ENCODE peak calls at places on chromosomes 6 and 20, in six cellular contexts. Q is H1; N is stimulated activated naive CD4-positive, alpha-beta T cell; Y is HT1080; C is foreskin fibroblast; H is activated CD8-positive, alpha-beta memory T cell treated with anti-CD3 and anti-CD28 coated beads, Interleukin-2, amount 50 U/mL, for 48 hours. U is an unnamed sample.

GRCh38 chr20:8082025-8082424 is 50.0 kb upstream of the PLCB1 start:
- DNase-seq in Q (peak; percentile 3), N (no peak), Y (no peak), C (no peak), H (no peak), U (no peak)

GRCh38 chr20:37911838-37912273 is 8.9 kb downstream of the VSTM2L start:
- DNase-seq in Q (no peak), N (no peak), Y (no peak), C (peak; percentile 18), H (no peak), U (no peak)

GRCh38 chr6:167712332-167713087 is 114.2 kb upstream of the AFDN start:
- DNase-seq in Q (no peak), N (no peak), Y (no peak), C (no peak), H (no peak), U (no peak)

GRCh38 chr6:113642714-113643442 is 214.3 kb upstream of the MARCKS start:
- DNase-seq in Q (no peak), N (no peak), Y (no peak), C (no peak), H (no peak), U (no peak)

GRCh38 chr6:113570176-113570575 is 287.0 kb upstream of the MARCKS start:
- DNase-seq in Q (no peak), N (no peak), Y (no peak), C (no peak), H (no peak), U (no peak)

GRCh38 chr6:90650041-90650948 is 63.4 kb upstream of the MAP3K7 start:
- DNase-seq in Q (no peak), N (no peak), Y (no peak), C (no peak), H (no peak), U (no peak)

GRCh38 chr6:43393597-43393996 is 24.1 kb upstream of the ZNF318 start:
- DNase-seq in Q (no peak), N (no peak), Y (no peak), C (no peak), H (no peak), U (no peak)

GRCh38 chr6:115675443-115675842 is 385.2 kb downstream of the FRK start:
- DNase-seq in Q (no peak), N (no peak), Y (no peak), C (no peak), H (no peak), U (no peak)

GRCh38 chr20:46554850-46555249 is 4.4 kb upstream of the OCSTAMP start:
- DNase-seq in Q (no peak), N (no peak), Y (no peak), C (no peak), H (no peak), U (no peak)

GRCh38 chr6:6793388-6794250 is 205.1 kb downstream of the LY86 start:
- DNase-seq in Q (no peak), N (no peak), Y (no peak), C (no peak), H (no peak), U (no peak)

GRCh38 chr20:36726168-36726567 is 19.7 kb downstream of the NDRG3 start:
- DNase-seq in Q (no peak), N (no peak), Y (no peak), C (no peak), H (no peak), U (no peak)

GRCh38 chr6:90375681-90376439 is 79.2 kb upstream of the BACH2 start:
- DNase-seq in Q (no peak), N (no peak), Y (peak; percentile 74), C (peak; percentile 78), H (no peak), U (no peak)

GRCh38 chr6:109840796-109841195 is 137.3 kb upstream of the GPR6 start:
- DNase-seq in Q (no peak), N (no peak), Y (peak; percentile 44), C (no peak), H (no peak), U (no peak)

GRCh38 chr20:46636981-46637860 is 14.0 kb downstream of the SLC13A3 start:
- DNase-seq in Q (no peak), N (no peak), Y (no peak), C (no peak), H (no peak), U (no peak)

GRCh38 chr6:21185849-21186478 is 407.6 kb upstream of the SOX4 start:
- DNase-seq in Q (peak; percentile 80), N (no peak), Y (no peak), C (no peak), H (no peak), U (no peak)

GRCh38 chr6:41561386-41561785 is 15.2 kb downstream of the FOXP4 start:
- DNase-seq in Q (no peak), N (no peak), Y (no peak), C (no peak), H (no peak), U (no peak)

GRCh38 chr20:50189681-50190250 is 864 bp upstream of the CEBPB start:
- DNase-seq in Q (no peak), N (no peak), Y (no peak), C (no peak), H (no peak), U (peak; percentile 49)

GRCh38 chr6:106084106-106084963 is 1.8 kb upstream of the PRDM1 start:
- DNase-seq in Q (peak; percentile 53), N (no peak), Y (peak; percentile 91), C (peak; percentile 90), H (no peak), U (no peak)

GRCh38 chr20:62500237-62500864 is 24.6 kb upstream of the GATA5 start:
- DNase-seq in Q (no peak), N (peak; percentile 69), Y (no peak), C (peak; percentile 36), H (peak; percentile 95), U (peak; percentile 72)

GRCh38 chr6:112198582-112198981 is 55.8 kb downstream of the LAMA4 start:
- DNase-seq in Q (no peak), N (no peak), Y (no peak), C (no peak), H (no peak), U (no peak)

GRCh38 chr6:113997106-113997505 is 26.2 kb upstream of the HDAC2 start:
- DNase-seq in Q (no peak), N (no peak), Y (peak; percentile 84), C (peak; percentile 70), H (no peak), U (no peak)

GRCh38 chr6:163872335-163872734 is 457.8 kb downstream of the QKI start:
- DNase-seq in Q (no peak), N (no peak), Y (no peak), C (peak; percentile 33), H (no peak), U (no peak)

GRCh38 chr6:20700375-20700774 is 166.1 kb downstream of the CDKAL1 start:
- DNase-seq in Q (no peak), N (no peak), Y (no peak), C (no peak), H (no peak), U (no peak)

GRCh38 chr6:132369526-132369925 is 31.7 kb downstream of the MOXD1 start:
- DNase-seq in Q (no peak), N (no peak), Y (peak; percentile 67), C (peak; percentile 68), H (no peak), U (no peak)

GRCh38 chr6:37289931-37290330 is 32.0 kb upstream of the TMEM217 start:
- DNase-seq in Q (no peak), N (no peak), Y (no peak), C (no peak), H (no peak), U (peak; percentile 44)

GRCh38 chr6:30490031-30490876 is 945 bp downstream of the HLA-E start:
- DNase-seq in Q (no peak), N (peak; percentile 80), Y (no peak), C (peak; percentile 47), H (peak; percentile 91), U (peak; percentile 92)

GRCh38 chr20:57791946-57792328 is 82.1 kb upstream of the PMEPA1 start:
- DNase-seq in Q (no peak), N (no peak), Y (no peak), C (no peak), H (no peak), U (no peak)

GRCh38 chr20:11159728-11160127 is 485.9 kb upstream of the JAG1 start:
- DNase-seq in Q (no peak), N (no peak), Y (no peak), C (peak; percentile 39), H (no peak), U (no peak)

GRCh38 chr20:45070932-45071632 is 29.8 kb downstream of the KCNS1 start:
- DNase-seq in Q (no peak), N (no peak), Y (peak; percentile 9), C (peak; percentile 48), H (no peak), U (no peak)

GRCh38 chr6:27312146-27312949 is at the start of gene POM121L2:
- DNase-seq in Q (no peak), N (peak; percentile 51), Y (peak; percentile 54), C (peak; percentile 29), H (peak; percentile 78), U (peak; percentile 50)

GRCh38 chr6:83183082-83183828 is 9.8 kb downstream of the PGM3 start:
- DNase-seq in Q (no peak), N (no peak), Y (peak; percentile 96), C (peak; percentile 92), H (no peak), U (no peak)

GRCh38 chr20:18541741-18542140 is 25.5 kb upstream of the SMIM26 start:
- DNase-seq in Q (no peak), N (no peak), Y (no peak), C (peak; percentile 23), H (no peak), U (no peak)

GRCh38 chr6:12083763-12084162 is 71.7 kb downstream of the HIVEP1 start:
- DNase-seq in Q (no peak), N (no peak), Y (no peak), C (peak; percentile 9), H (no peak), U (no peak)

GRCh38 chr6:24940311-24940917 is 4.7 kb upstream of the RIPOR2 start:
- DNase-seq in Q (no peak), N (no peak), Y (no peak), C (no peak), H (no peak), U (no peak)

GRCh38 chr6:70234561-70235236 is 68.2 kb downstream of the COL9A1 start:
- DNase-seq in Q (no peak), N (no peak), Y (no peak), C (no peak), H (no peak), U (no peak)

GRCh38 chr6:24982231-24982630 is 46.5 kb upstream of the RIPOR2 start:
- DNase-seq in Q (no peak), N (no peak), Y (no peak), C (no peak), H (no peak), U (no peak)

GRCh38 chr6:156406688-156407087 is 370.5 kb upstream of the ARID1B start:
- DNase-seq in Q (no peak), N (no peak), Y (no peak), C (no peak), H (no peak), U (no peak)